ENCODE peak calls at places on chromosomes 5 and 9, in four cellular contexts. One of them, this sample, is unnamed.
A peak's percentile ranks its signal among the peaks of the same experiment; 100 is the strongest.

GRCh38 chr9:130444565-130445221 is at the start of gene ASS1:
- DNase-seq in psoas muscle: peak; percentile 77
- DNase-seq in Peyer's patch: peak; percentile 87
- DNase-seq in upper lobe of right lung: peak; percentile 93
- DNase-seq in this sample: peak; percentile 91

GRCh38 chr9:11206925-11207324 is 594.1 kb upstream of the PTPRD start:
- DNase-seq in Peyer's patch: no peak
- DNase-seq in upper lobe of right lung: no peak
- DNase-seq in psoas muscle: no peak
- DNase-seq in this sample: no peak

GRCh38 chr5:151584057-151584937 is 6.8 kb downstream of the FAT2 start:
- DNase-seq in upper lobe of right lung: no peak
- DNase-seq in psoas muscle: no peak
- DNase-seq in Peyer's patch: peak; percentile 18
- DNase-seq in this sample: no peak

GRCh38 chr5:174134545-174134944 is 89.0 kb downstream of the NSG2 start:
- DNase-seq in Peyer's patch: no peak
- DNase-seq in psoas muscle: no peak
- DNase-seq in upper lobe of right lung: no peak
- DNase-seq in this sample: no peak

GRCh38 chr9:126326228-126327015 is at the start of gene MVB12B:
- DNase-seq in Peyer's patch: peak; percentile 63
- DNase-seq in psoas muscle: peak; percentile 49
- DNase-seq in upper lobe of right lung: peak; percentile 78
- DNase-seq in this sample: peak; percentile 80

GRCh38 chr5:164002214-164002613 is 496.8 kb downstream of the MAT2B start:
- DNase-seq in upper lobe of right lung: no peak
- DNase-seq in psoas muscle: no peak
- DNase-seq in Peyer's patch: no peak
- DNase-seq in this sample: no peak

GRCh38 chr5:176789873-176790615 is 20.3 kb upstream of the UNC5A start:
- DNase-seq in psoas muscle: no peak
- DNase-seq in Peyer's patch: no peak
- DNase-seq in upper lobe of right lung: no peak
- DNase-seq in this sample: peak; percentile 37

GRCh38 chr9:122186301-122186700 is 26.6 kb downstream of the MORN5 start:
- DNase-seq in psoas muscle: no peak
- DNase-seq in Peyer's patch: peak; percentile 52
- DNase-seq in upper lobe of right lung: peak; percentile 44
- DNase-seq in this sample: no peak

GRCh38 chr5:128475693-128476092 is 62.4 kb downstream of the FBN2 start:
- DNase-seq in upper lobe of right lung: no peak
- DNase-seq in psoas muscle: no peak
- DNase-seq in Peyer's patch: no peak
- DNase-seq in this sample: no peak

GRCh38 chr9:108162664-108163063 is 673.1 kb upstream of the KLF4 start:
- DNase-seq in Peyer's patch: no peak
- DNase-seq in psoas muscle: peak; percentile 37
- DNase-seq in upper lobe of right lung: no peak
- DNase-seq in this sample: no peak

GRCh38 chr9:25994605-25995004 is 316.4 kb upstream of the TUSC1 start:
- DNase-seq in Peyer's patch: no peak
- DNase-seq in psoas muscle: no peak
- DNase-seq in upper lobe of right lung: no peak
- DNase-seq in this sample: no peak

GRCh38 chr5:36079200-36079761 is 12.6 kb upstream of the UGT3A2 start:
- DNase-seq in Peyer's patch: no peak
- DNase-seq in upper lobe of right lung: no peak
- DNase-seq in psoas muscle: no peak
- DNase-seq in this sample: no peak

GRCh38 chr9:111232997-111233790 is 96.8 kb downstream of the OR2K2 start:
- DNase-seq in psoas muscle: no peak
- DNase-seq in Peyer's patch: no peak
- DNase-seq in upper lobe of right lung: no peak
- DNase-seq in this sample: no peak

GRCh38 chr9:130268521-130269131 is 3.1 kb downstream of the HMCN2 start:
- DNase-seq in psoas muscle: no peak
- DNase-seq in upper lobe of right lung: no peak
- DNase-seq in Peyer's patch: peak; percentile 48
- DNase-seq in this sample: no peak

GRCh38 chr5:96933764-96934163 is 2.1 kb upstream of the LNPEP start:
- DNase-seq in Peyer's patch: no peak
- DNase-seq in upper lobe of right lung: no peak
- DNase-seq in psoas muscle: no peak
- DNase-seq in this sample: no peak

GRCh38 chr9:36842560-36843530 is 191.2 kb downstream of the PAX5 start:
- DNase-seq in upper lobe of right lung: no peak
- DNase-seq in Peyer's patch: no peak
- DNase-seq in psoas muscle: no peak
- DNase-seq in this sample: peak; percentile 52

GRCh38 chr9:134910146-134910545 is 7.6 kb downstream of the FCN1 start:
- DNase-seq in psoas muscle: no peak
- DNase-seq in upper lobe of right lung: peak; percentile 40
- DNase-seq in Peyer's patch: peak; percentile 11
- DNase-seq in this sample: no peak

GRCh38 chr5:73818357-73818756 is 192.4 kb downstream of the ARHGEF28 start:
- DNase-seq in upper lobe of right lung: no peak
- DNase-seq in Peyer's patch: no peak
- DNase-seq in psoas muscle: no peak
- DNase-seq in this sample: no peak

GRCh38 chr9:124868511-124869465 is 6.9 kb downstream of the ARPC5L start:
- DNase-seq in upper lobe of right lung: peak; percentile 96
- DNase-seq in Peyer's patch: peak; percentile 94
- DNase-seq in psoas muscle: peak; percentile 90
- DNase-seq in this sample: peak; percentile 96

GRCh38 chr9:124697326-124698200 is 73.5 kb downstream of the NR6A1 start:
- DNase-seq in psoas muscle: no peak
- DNase-seq in Peyer's patch: no peak
- DNase-seq in upper lobe of right lung: no peak
- DNase-seq in this sample: no peak

GRCh38 chr9:92720209-92720765 is 44.3 kb downstream of the BICD2 start:
- DNase-seq in upper lobe of right lung: no peak
- DNase-seq in Peyer's patch: no peak
- DNase-seq in psoas muscle: no peak
- DNase-seq in this sample: no peak

GRCh38 chr9:75027187-75028107 is 646 bp downstream of the CARNMT1 start:
- DNase-seq in Peyer's patch: peak; percentile 85
- DNase-seq in psoas muscle: peak; percentile 77
- DNase-seq in upper lobe of right lung: peak; percentile 88
- DNase-seq in this sample: peak; percentile 89

GRCh38 chr9:16516887-16517286 is 353.6 kb downstream of the BNC2 start:
- DNase-seq in psoas muscle: no peak
- DNase-seq in Peyer's patch: no peak
- DNase-seq in upper lobe of right lung: no peak
- DNase-seq in this sample: no peak

GRCh38 chr5:116795189-116795588 is 220.6 kb upstream of the SEMA6A start:
- DNase-seq in upper lobe of right lung: no peak
- DNase-seq in psoas muscle: no peak
- DNase-seq in Peyer's patch: no peak
- DNase-seq in this sample: no peak

GRCh38 chr5:175828676-175829075 is 42.7 kb upstream of the CPLX2 start:
- DNase-seq in psoas muscle: no peak
- DNase-seq in Peyer's patch: no peak
- DNase-seq in upper lobe of right lung: no peak
- DNase-seq in this sample: no peak

GRCh38 chr9:18800579-18800978 is 232.4 kb downstream of the SAXO1 start:
- DNase-seq in psoas muscle: no peak
- DNase-seq in upper lobe of right lung: no peak
- DNase-seq in Peyer's patch: no peak
- DNase-seq in this sample: no peak

GRCh38 chr9:111646417-111646816 is 15.0 kb upstream of the GNG10 start:
- DNase-seq in psoas muscle: no peak
- DNase-seq in upper lobe of right lung: no peak
- DNase-seq in Peyer's patch: no peak
- DNase-seq in this sample: no peak

DNA sequence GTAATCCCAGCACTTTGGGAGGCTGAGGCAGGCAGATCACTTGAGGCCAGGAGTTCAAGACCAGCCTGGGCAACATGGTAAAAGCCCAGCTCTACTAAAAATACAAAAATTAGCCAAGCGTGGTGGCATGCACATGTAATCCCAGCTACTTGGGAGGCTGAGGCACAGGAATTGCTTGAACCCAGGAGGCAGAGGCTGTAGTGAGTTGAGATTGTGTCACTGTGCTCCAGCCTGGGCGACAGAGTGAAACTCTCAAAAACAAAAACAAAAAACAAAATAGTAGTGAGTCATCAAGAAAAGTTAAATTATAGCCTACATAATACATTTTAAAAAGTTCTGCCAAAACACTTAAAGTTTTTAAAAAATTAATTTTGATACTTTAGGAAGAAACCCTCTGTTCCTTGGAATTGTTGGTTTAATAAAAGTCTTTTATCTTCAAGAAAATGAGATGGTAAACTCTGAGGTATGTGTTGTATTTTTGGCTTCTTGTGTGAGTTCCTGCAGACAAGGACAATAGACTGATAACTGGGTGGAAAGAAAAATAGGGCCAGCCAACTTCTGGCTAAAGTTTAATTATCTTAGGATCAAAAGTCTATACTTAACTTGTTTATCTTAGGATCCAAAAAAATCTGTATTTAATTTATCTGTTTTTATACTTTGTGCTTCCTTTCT is 9.3 kb downstream of the RUSC2 start:
- DNase-seq in psoas muscle: no peak
- DNase-seq in Peyer's patch: no peak
- DNase-seq in upper lobe of right lung: no peak
- DNase-seq in this sample: no peak
- H3K27ac ChIP-seq in psoas muscle: peak overlapping the region; percentile 69
- H3K27ac ChIP-seq in Peyer's patch: no peak overlapping the region
- H3K27ac ChIP-seq in upper lobe of right lung: no peak overlapping the region
- H3K27ac ChIP-seq in this sample: peak overlapping the region; percentile 52

GRCh38 chr5:148401604-148402003 is 17.8 kb downstream of the FBXO38 start:
- DNase-seq in Peyer's patch: no peak
- DNase-seq in upper lobe of right lung: no peak
- DNase-seq in psoas muscle: no peak
- DNase-seq in this sample: no peak

GRCh38 chr5:148395031-148395430 is 11.3 kb downstream of the FBXO38 start:
- DNase-seq in upper lobe of right lung: no peak
- DNase-seq in psoas muscle: no peak
- DNase-seq in Peyer's patch: no peak
- DNase-seq in this sample: no peak

GRCh38 chr5:148394587-148395019 is 10.8 kb downstream of the FBXO38 start:
- DNase-seq in upper lobe of right lung: no peak
- DNase-seq in psoas muscle: no peak
- DNase-seq in Peyer's patch: no peak
- DNase-seq in this sample: no peak

GRCh38 chr5:148397968-148398595 is 14.3 kb downstream of the FBXO38 start:
- DNase-seq in psoas muscle: no peak
- DNase-seq in Peyer's patch: no peak
- DNase-seq in upper lobe of right lung: no peak
- DNase-seq in this sample: no peak

DNA sequence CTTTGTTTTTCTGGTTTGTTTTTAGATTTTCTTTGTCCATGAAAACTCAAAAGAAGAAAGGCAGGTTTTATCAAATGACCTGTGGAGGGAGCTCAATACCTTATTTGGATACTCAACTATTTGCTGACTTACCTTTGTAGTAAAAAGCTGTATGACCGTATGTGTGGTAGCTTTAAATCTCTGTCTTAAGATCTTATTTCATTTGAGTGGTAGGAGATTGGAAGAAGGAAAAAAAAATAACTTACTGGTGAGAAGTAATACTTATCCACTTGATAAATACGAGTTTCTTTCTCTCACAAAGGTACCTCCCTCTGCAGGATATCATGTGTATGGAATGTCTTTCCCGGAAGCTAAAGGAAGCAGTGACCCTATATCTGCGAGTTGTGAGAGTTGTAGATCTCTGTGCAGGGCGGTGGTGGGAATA is 15.0 kb downstream of the FBXO38 start:
- DNase-seq in upper lobe of right lung: no peak
- DNase-seq in Peyer's patch: no peak
- DNase-seq in psoas muscle: no peak
- DNase-seq in this sample: no peak
- TF ChIP-seq CTCF in upper lobe of right lung: no peak
- TF ChIP-seq CTCF in Peyer's patch: no peak
- TF ChIP-seq CTCF in psoas muscle: no peak
- TF ChIP-seq CTCF in this sample: no peak

DNA sequence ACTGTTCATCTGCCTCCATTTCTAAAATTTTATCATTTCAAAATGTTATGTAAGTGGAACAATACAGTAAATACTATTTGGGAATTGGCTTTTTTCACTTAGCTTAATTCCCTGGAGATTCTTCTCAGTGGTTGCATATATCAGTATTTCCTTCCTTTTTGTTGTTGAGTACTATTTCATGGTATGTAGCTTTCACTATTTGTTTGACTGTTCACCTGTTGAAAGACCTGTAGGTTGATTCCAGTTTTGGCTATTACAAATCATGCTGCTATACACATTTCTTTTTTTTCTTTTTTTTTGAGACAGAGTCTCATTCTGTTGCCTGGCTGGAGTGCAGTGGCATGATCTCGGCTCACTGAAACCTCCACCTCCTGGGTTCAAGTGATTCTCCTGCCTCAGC is 33.0 kb upstream of the PWWP2A start:
- DNase-seq in upper lobe of right lung: no peak
- DNase-seq in psoas muscle: no peak
- DNase-seq in Peyer's patch: no peak
- DNase-seq in this sample: no peak
- H3K4me3 ChIP-seq in upper lobe of right lung: no peak overlapping the region
- H3K4me3 ChIP-seq in psoas muscle: no peak overlapping the region
- H3K4me3 ChIP-seq in Peyer's patch: no peak overlapping the region
- H3K4me3 ChIP-seq in this sample: no peak overlapping the region

GRCh38 chr9:98903938-98904560 is 39.7 kb upstream of the COL15A1 start:
- DNase-seq in upper lobe of right lung: no peak
- DNase-seq in psoas muscle: no peak
- DNase-seq in Peyer's patch: no peak
- DNase-seq in this sample: no peak

GRCh38 chr9:98902925-98903324 is 40.8 kb upstream of the COL15A1 start:
- DNase-seq in upper lobe of right lung: no peak
- DNase-seq in Peyer's patch: no peak
- DNase-seq in psoas muscle: no peak
- DNase-seq in this sample: no peak

GRCh38 chr9:98906273-98907040 is 37.2 kb upstream of the COL15A1 start:
- DNase-seq in Peyer's patch: no peak
- DNase-seq in psoas muscle: peak; percentile 55
- DNase-seq in upper lobe of right lung: no peak
- DNase-seq in this sample: peak; percentile 90

GRCh38 chr9:98907055-98907454 is 36.7 kb upstream of the COL15A1 start:
- DNase-seq in Peyer's patch: no peak
- DNase-seq in upper lobe of right lung: no peak
- DNase-seq in psoas muscle: no peak
- DNase-seq in this sample: no peak

GRCh38 chr9:98905015-98905414 is 38.7 kb upstream of the COL15A1 start:
- DNase-seq in psoas muscle: no peak
- DNase-seq in Peyer's patch: no peak
- DNase-seq in upper lobe of right lung: no peak
- DNase-seq in this sample: no peak
- H3K27ac ChIP-seq in psoas muscle: no peak overlapping the region
- H3K27ac ChIP-seq in Peyer's patch: no peak overlapping the region
- H3K27ac ChIP-seq in upper lobe of right lung: no peak overlapping the region
- H3K27ac ChIP-seq in this sample: no peak overlapping the region

GRCh38 chr5:108749130-108749861 is 1.6 kb downstream of the FER start:
- DNase-seq in psoas muscle: no peak
- DNase-seq in Peyer's patch: no peak
- DNase-seq in upper lobe of right lung: no peak
- DNase-seq in this sample: no peak
- TF ChIP-seq CTCF in psoas muscle: no peak
- TF ChIP-seq CTCF in Peyer's patch: no peak
- TF ChIP-seq CTCF in upper lobe of right lung: no peak
- TF ChIP-seq CTCF in this sample: no peak

This sample was measured in kidney.